ENCODE peak calls at places on chromosomes 2 and 18, in seven cellular contexts. W is RCC 7860, H is colonic mucosa, K is NCI-H1417, C is NCI-H1092, R is nephron progenitor cell, A is GM04504. O is an unnamed sample.
A peak's percentile ranks its signal among the peaks of the same experiment; 100 is the strongest.

GRCh38 chr2:64686283-64686956 is 32.7 kb upstream of the SERTAD2 start:
- DNase-seq in R (no peak), H (no peak), K (no peak), W (peak; percentile 73), A (no peak), C (no peak), O (no peak)

GRCh38 chr18:49139726-49140125 is 189.0 kb upstream of the SMAD7 start:
- DNase-seq in R (no peak), W (no peak), H (no peak), C (no peak), K (no peak), A (no peak), O (no peak)

GRCh38 chr2:168241208-168241607 is 6.2 kb downstream of the STK39 start:
- DNase-seq in H (no peak), R (no peak), A (no peak), W (no peak), K (no peak), C (no peak), O (no peak)

GRCh38 chr2:237432484-237433092 is 18.6 kb upstream of the COL6A3 start:
- DNase-seq in C (no peak), K (no peak), A (peak; percentile 76), H (no peak), W (peak; percentile 100), R (no peak), O (no peak)

GRCh38 chr2:8098952-8099582 is 582.8 kb upstream of the ID2 start:
- DNase-seq in A (no peak), H (no peak), K (no peak), C (no peak), W (no peak), R (no peak), O (no peak)

GRCh38 chr2:29443627-29444026 is 328.4 kb downstream of the CLIP4 start:
- DNase-seq in A (no peak), W (no peak), R (no peak), K (peak; percentile 16), H (no peak), C (no peak), O (no peak)

GRCh38 chr2:64998658-64999061 is 9.5 kb downstream of the SLC1A4 start:
- DNase-seq in K (no peak), W (no peak), H (no peak), C (no peak), A (no peak), R (no peak), O (no peak)

GRCh38 chr18:66553824-66554223 is 50.1 kb downstream of the CDH19 start:
- DNase-seq in C (no peak), A (no peak), H (no peak), K (no peak), R (no peak), W (no peak), O (no peak)

GRCh38 chr2:153519260-153519875 is 40.8 kb upstream of the RPRM start:
- DNase-seq in K (peak; percentile 42), W (peak; percentile 28), C (peak; percentile 21), H (peak; percentile 58), A (peak; percentile 15), R (peak; percentile 76), O (no peak)

GRCh38 chr2:28004086-28004485 is 113.6 kb downstream of the BABAM2 start:
- DNase-seq in R (no peak), A (peak; percentile 26), C (no peak), W (peak; percentile 75), K (no peak), H (no peak), O (no peak)

GRCh38 chr2:230714122-230714453 is 1.4 kb downstream of the CAB39 start:
- DNase-seq in K (peak; percentile 23), C (no peak), R (no peak), A (peak; percentile 47), W (peak; percentile 41), H (peak; percentile 36), O (no peak)

GRCh38 chr18:32974421-32975165 is 201.8 kb upstream of the KLHL14 start:
- DNase-seq in R (peak; percentile 35), K (no peak), C (peak; percentile 74), H (no peak), W (peak; percentile 52), A (no peak), O (no peak)

GRCh38 chr18:75377975-75378673 is 49.4 kb downstream of the SMIM21 start:
- DNase-seq in A (no peak), C (no peak), K (peak; percentile 83), W (no peak), H (no peak), R (no peak), O (no peak)

GRCh38 chr2:44269831-44270230 is 5.4 kb upstream of the SLC3A1 start:
- DNase-seq in C (no peak), A (no peak), K (no peak), H (no peak), R (no peak), W (no peak), O (no peak)

GRCh38 chr2:171965661-171966060 is 34.1 kb upstream of the METAP1D start:
- DNase-seq in A (no peak), R (no peak), K (no peak), H (no peak), W (no peak), C (no peak), O (no peak)

GRCh38 chr18:12811191-12811950 is 72.7 kb downstream of the PTPN2 start:
- DNase-seq in A (no peak), H (no peak), C (no peak), R (no peak), K (no peak), W (peak; percentile 16), O (no peak)

GRCh38 chr2:219739061-219739460 is 111.6 kb downstream of the SLC4A3 start:
- DNase-seq in C (no peak), R (no peak), W (no peak), K (no peak), A (no peak), H (no peak), O (no peak)

GRCh38 chr2:108377815-108378630 is at the start of gene SULT1C4:
- DNase-seq in W (no peak), R (peak; percentile 87), H (no peak), K (peak; percentile 40), A (no peak), C (no peak), O (no peak)

GRCh38 chr2:14826518-14826917 is 194.0 kb downstream of the LRATD1 start:
- DNase-seq in A (no peak), C (no peak), R (no peak), W (no peak), H (no peak), K (no peak), O (no peak)

GRCh38 chr2:55164534-55165104 is 67.5 kb downstream of the CLHC1 start:
- DNase-seq in C (no peak), H (no peak), W (no peak), R (no peak), K (no peak), A (no peak), O (no peak)

GRCh38 chr2:150491430-150491829 is 4.0 kb upstream of the RND3 start:
- DNase-seq in C (no peak), R (no peak), A (no peak), K (no peak), H (no peak), W (no peak), O (no peak)

GRCh38 chr2:230783101-230783500 is 70.5 kb downstream of the CAB39 start:
- DNase-seq in C (no peak), W (no peak), A (peak; percentile 73), R (no peak), H (no peak), K (no peak), O (no peak)

GRCh38 chr2:197168705-197169104 is 141.9 kb downstream of the ANKRD44 start:
- DNase-seq in W (peak; percentile 23), C (peak; percentile 22), K (peak; percentile 25), H (peak; percentile 84), R (peak; percentile 71), A (no peak), O (peak; percentile 90)

GRCh38 chr2:169664978-169665930 is 29.0 kb downstream of the CFAP210 start:
- DNase-seq in W (no peak), C (no peak), H (no peak), R (no peak), K (no peak), A (no peak), O (no peak)

GRCh38 chr2:60735496-60736250 is 20.4 kb upstream of the PAPOLG start:
- DNase-seq in A (no peak), C (no peak), K (peak; percentile 37), R (peak; percentile 66), W (no peak), H (no peak), O (peak; percentile 17)

GRCh38 chr2:86570069-86570468 is 6.8 kb upstream of the CHMP3 start:
- DNase-seq in C (no peak), K (no peak), A (no peak), H (no peak), R (no peak), W (no peak), O (no peak)

GRCh38 chr2:18266188-18266587 is 294.3 kb downstream of the RDH14 start:
- DNase-seq in R (no peak), K (no peak), W (no peak), H (no peak), C (no peak), A (no peak), O (no peak)

GRCh38 chr2:68689553-68690537 is 44.8 kb upstream of the ARHGAP25 start:
- DNase-seq in W (no peak), K (no peak), A (no peak), H (no peak), R (no peak), C (no peak), O (no peak)

GRCh38 chr2:71589763-71590162 is 136.4 kb downstream of the DYSF start:
- DNase-seq in A (no peak), R (peak; percentile 23), H (no peak), K (no peak), C (no peak), W (no peak), O (no peak)

GRCh38 chr2:195092341-195092740 is 564.7 kb upstream of the SLC39A10 start:
- DNase-seq in W (no peak), C (no peak), R (no peak), A (no peak), H (no peak), K (no peak), O (no peak)

GRCh38 chr2:182435754-182436153 is 8.9 kb upstream of the PDE1A start:
- DNase-seq in C (no peak), W (no peak), A (no peak), H (no peak), K (no peak), R (no peak), O (no peak)

GRCh38 chr2:138602166-138602460 is 100.5 kb downstream of the SPOPL start:
- DNase-seq in C (peak; percentile 11), R (no peak), K (no peak), W (no peak), H (no peak), A (no peak), O (no peak)

GRCh38 chr2:201644001-201644400 is 698 bp upstream of the TMEM237 start:
- DNase-seq in W (no peak), C (no peak), K (no peak), A (no peak), H (no peak), R (no peak), O (no peak)

GRCh38 chr2:177315303-177315887 is 50.9 kb upstream of the NFE2L2 start:
- DNase-seq in C (no peak), K (peak; percentile 33), W (no peak), R (no peak), H (no peak), A (no peak), O (no peak)